ENCODE peak calls at places on chromosomes 6 and 20, in four cellular contexts. L is body of pancreas, I is lower lobe of right lung, S is fibroblast of pulmonary artery. F is an unnamed sample.

GRCh38 chr6:138129190-138129589 is 22.0 kb upstream of the PERP start:
- DNase-seq in I (no peak), L (peak; percentile 43), S (no peak), F (no peak)

GRCh38 chr20:51622004-51622874 is 79.7 kb upstream of the NFATC2 start:
- DNase-seq in S (no peak), L (no peak), I (no peak), F (no peak)

GRCh38 chr6:2581611-2582010 is 169.1 kb downstream of the MYLK4 start:
- DNase-seq in I (no peak), S (no peak), L (no peak), F (no peak)

GRCh38 chr20:35669681-35670080 is 5.0 kb upstream of the CPNE1 start:
- DNase-seq in S (no peak), L (no peak), I (no peak), F (no peak)

GRCh38 chr6:142374965-142375733 is 73.3 kb downstream of the ADGRG6 start:
- DNase-seq in S (peak; percentile 85), L (no peak), I (no peak), F (peak; percentile 75)

GRCh38 chr20:47857142-47857993 is 72.1 kb upstream of the SULF2 start:
- DNase-seq in I (no peak), S (peak; percentile 64), L (no peak), F (peak; percentile 12)

GRCh38 chr6:100099189-100100074 is 105.4 kb upstream of the MCHR2 start:
- DNase-seq in L (no peak), S (peak; percentile 48), I (no peak), F (peak; percentile 58)

GRCh38 chr6:28809947-28810654 is 113.7 kb downstream of the TRIM27 start:
- DNase-seq in L (no peak), I (no peak), S (no peak), F (no peak)

GRCh38 chr20:61522498-61523090 is 270.5 kb downstream of the CDH4 start:
- DNase-seq in L (no peak), I (no peak), S (no peak), F (no peak)

GRCh38 chr20:62860391-62860923 is 1.2 kb downstream of the TCFL5 start:
- DNase-seq in I (no peak), L (no peak), S (peak; percentile 39), F (peak; percentile 56)

GRCh38 chr20:54200487-54201267 is 7.2 kb upstream of the PFDN4 start:
- DNase-seq in I (no peak), L (no peak), S (no peak), F (no peak)

DNA sequence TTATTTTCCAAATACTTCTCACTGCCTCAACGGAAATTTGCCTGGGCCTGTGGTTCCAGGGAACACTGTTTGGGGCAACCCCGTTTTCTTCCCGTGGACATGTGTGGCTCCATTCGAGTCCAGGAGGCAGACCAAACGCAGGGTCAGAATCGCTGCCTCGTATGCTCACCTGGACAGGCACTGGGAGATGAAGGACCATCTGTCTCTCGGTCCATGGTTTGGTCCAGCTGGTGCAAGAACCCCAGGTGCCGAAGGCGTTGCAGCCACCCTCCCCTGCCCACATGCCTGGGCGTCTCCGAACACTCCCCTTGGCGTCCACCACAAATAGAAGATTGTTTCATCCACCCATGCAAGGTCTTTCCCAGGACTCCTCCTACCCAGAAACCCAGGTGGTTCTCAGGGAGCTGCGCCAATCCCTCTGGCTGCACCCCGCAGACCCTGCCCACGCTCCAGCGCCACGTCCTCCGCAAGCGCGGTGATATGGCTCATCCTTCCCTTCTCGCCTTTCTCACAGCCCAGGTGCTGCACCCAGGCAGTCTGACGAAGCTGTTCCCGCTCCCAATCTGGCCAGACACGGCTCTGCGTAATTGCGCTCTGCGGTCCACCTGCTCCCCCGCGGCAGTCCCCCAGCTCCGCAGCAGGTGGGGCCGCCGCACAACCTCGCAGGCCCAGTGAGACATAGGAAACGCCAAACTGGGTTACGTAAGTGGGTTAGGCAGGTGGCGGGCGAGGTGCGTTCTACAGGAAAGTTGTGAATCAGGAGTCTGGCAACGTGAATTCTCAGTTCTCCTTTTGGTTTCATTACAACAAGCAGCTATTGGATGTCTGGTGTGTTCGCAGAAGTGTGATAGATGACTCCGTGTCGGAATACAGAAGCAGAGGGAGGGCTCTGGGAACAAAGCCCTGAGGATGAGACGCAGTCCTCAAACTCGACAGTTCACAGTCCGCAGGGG is 146.2 kb upstream of the ECI2 start:
- DNase-seq in I (peak; percentile 72), S (peak; percentile 31), L (peak; percentile 73), F (peak; percentile 15)
- TF ChIP-seq CTCF in I (peak; percentile 46), S (peak; percentile 4), L (peak; percentile 53), F (no peak)

GRCh38 chr20:45350217-45350616 is 2.0 kb upstream of the SDC4 start:
- DNase-seq in L (no peak), S (no peak), I (no peak), F (no peak)

GRCh38 chr20:45354423-45355208 is 6.4 kb upstream of the SDC4 start:
- DNase-seq in S (peak; percentile 49), L (no peak), I (no peak), F (peak; percentile 36)

GRCh38 chr20:45353746-45354145 is 5.5 kb upstream of the SDC4 start:
- DNase-seq in I (no peak), L (no peak), S (no peak), F (no peak)

GRCh38 chr20:45355209-45355608 is 7.0 kb upstream of the SDC4 start:
- DNase-seq in I (no peak), L (no peak), S (peak; percentile 67), F (peak; percentile 77)

GRCh38 chr20:45352729-45353128 is 4.5 kb upstream of the SDC4 start:
- DNase-seq in S (no peak), I (no peak), L (no peak), F (no peak)
- TF ChIP-seq CTCF in S (no peak), I (no peak), L (no peak), F (no peak)

DNA sequence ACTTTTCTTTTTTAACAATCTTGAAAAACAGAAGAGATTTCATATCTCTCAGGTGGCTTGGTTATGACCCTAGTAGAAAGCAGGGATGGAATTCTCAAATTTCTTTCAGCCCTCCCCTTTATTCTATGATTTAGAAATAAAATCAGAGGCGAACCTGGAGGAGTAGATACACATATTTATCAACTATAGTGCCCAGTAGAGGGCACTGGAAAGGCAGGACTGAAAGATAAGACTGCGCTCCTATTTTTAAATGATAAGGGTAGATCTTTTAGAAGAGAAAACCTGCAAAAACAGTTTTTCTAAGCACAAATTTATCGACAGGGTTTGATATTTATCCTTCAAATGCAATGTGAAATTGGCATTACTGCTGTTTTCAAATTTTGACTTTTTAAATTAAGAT is 1296.6 kb downstream of the EPHA7 start:
- DNase-seq in L (no peak), S (no peak), I (no peak), F (no peak)
- TF ChIP-seq CTCF in L (no peak), S (no peak), I (peak; percentile 14), F (no peak)

DNA sequence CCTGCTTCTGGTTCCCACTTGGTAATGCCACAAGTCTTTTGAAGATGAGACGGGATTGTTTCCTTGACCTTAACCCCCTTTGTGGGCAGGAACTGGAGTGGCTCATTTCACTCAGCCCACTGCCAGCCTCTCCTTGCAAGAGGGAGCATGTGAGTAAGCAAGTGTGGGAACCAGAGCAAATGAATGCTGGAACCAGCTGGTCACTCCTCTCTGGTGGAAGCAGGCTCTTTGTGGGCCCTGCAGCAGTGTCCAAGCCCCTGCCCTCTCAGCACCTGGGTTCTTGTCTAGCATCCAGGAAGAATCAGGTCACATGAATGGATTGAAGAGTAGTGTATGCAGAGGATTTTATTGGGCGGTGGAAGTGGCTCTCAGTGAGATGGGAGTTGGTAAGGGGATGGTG is 944.5 kb downstream of the QKI start:
- DNase-seq in S (no peak), L (no peak), I (no peak), F (no peak)
- TF ChIP-seq CTCF in S (no peak), L (no peak), I (no peak), F (no peak)

GRCh38 chr6:157017022-157017421 is 239.8 kb downstream of the ARID1B start:
- DNase-seq in I (no peak), L (no peak), S (no peak), F (no peak)

GRCh38 chr6:157017861-157018260 is 240.7 kb downstream of the ARID1B start:
- DNase-seq in I (no peak), S (peak; percentile 37), L (no peak), F (no peak)

GRCh38 chr6:157020398-157021266 is 243.5 kb downstream of the ARID1B start:
- DNase-seq in L (peak; percentile 66), I (no peak), S (peak; percentile 67), F (peak; percentile 68)

GRCh38 chr6:157019733-157020132 is 242.6 kb downstream of the ARID1B start:
- DNase-seq in L (no peak), S (peak; percentile 25), I (no peak), F (peak; percentile 52)

GRCh38 chr6:157019115-157019628 is 242.0 kb downstream of the ARID1B start:
- DNase-seq in S (no peak), I (no peak), L (no peak), F (no peak)
- TF ChIP-seq CTCF in S (no peak), I (no peak), L (no peak), F (no peak)

GRCh38 chr20:58869662-58870227 is 17.2 kb downstream of the GNAS start:
- DNase-seq in S (no peak), I (no peak), L (no peak), F (no peak)

GRCh38 chr20:58871533-58872102 is 19.1 kb downstream of the GNAS start:
- DNase-seq in L (peak; percentile 41), S (no peak), I (no peak), F (no peak)

GRCh38 chr20:58867211-58867610 is 14.7 kb downstream of the GNAS start:
- DNase-seq in I (no peak), L (no peak), S (peak; percentile 44), F (peak; percentile 31)

GRCh38 chr20:58868795-58869194 is 16.3 kb downstream of the GNAS start:
- DNase-seq in I (no peak), L (no peak), S (no peak), F (no peak)

DNA sequence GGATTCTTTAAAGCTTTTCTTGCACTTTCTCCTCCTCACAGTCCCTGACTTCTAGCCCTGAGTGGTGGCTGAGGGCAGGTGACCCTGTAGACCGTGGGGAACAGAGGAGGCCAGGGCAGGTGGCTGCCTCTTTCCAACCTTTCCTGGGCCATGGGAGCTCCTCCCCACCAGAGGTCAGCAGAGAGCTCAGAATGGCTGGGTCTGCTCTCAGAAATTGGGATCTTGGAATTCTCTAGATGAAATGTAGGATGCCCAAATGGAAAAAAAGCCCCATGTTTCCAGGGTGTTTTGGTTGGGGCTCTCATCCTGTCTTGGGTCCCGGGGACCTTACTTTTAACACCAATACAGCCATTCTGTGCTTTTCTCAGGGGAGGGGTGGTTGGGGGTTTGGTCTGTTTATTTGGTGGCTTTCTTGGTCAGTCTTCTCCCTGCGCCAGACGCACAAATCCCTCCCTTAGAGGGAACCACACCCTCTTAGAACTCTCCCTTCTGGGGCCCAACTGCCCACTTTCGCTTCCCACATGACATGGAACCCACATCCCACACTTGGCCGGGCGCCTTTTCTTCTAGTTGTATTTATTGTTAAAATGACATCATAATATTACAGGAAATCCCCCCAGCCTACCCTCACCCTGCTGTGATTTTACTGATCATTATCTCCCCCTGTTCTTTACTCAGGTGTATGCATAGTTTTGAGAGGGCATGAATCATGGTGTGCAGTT is 17.9 kb downstream of the GNAS start:
- DNase-seq in I (peak; percentile 68), S (peak; percentile 67), L (peak; percentile 85), F (peak; percentile 64)
- TF ChIP-seq CTCF in I (peak; percentile 90), S (peak; percentile 97), L (peak; percentile 90), F (peak; percentile 94)

GRCh38 chr6:129981598-129981997 is 36.8 kb upstream of the L3MBTL3 start:
- DNase-seq in L (no peak), S (peak; percentile 23), I (no peak), F (peak; percentile 40)
- TF ChIP-seq CTCF in L (no peak), S (peak; percentile 23), I (no peak), F (peak; percentile 23)

F was measured in cardiac fibroblast.